ENCODE peak calls at places on chromosomes 16 and 17, in six cellular contexts. E, G, S, D, T and C are unnamed samples.

GRCh38 chr16:77288222-77288621 is 89.0 kb downstream of the SYCE1L start:
- DNase-seq in D (peak; percentile 85), T (no peak), S (no peak), E (no peak), G (no peak), C (no peak)

GRCh38 chr16:71524566-71525553 is 1.4 kb upstream of the CHST4 start:
- DNase-seq in G (no peak), S (no peak), E (no peak), D (no peak), T (no peak), C (no peak)

GRCh38 chr16:86117235-86117634 is 218.3 kb downstream of the IRF8 start:
- DNase-seq in E (no peak), S (no peak), G (no peak), T (no peak), D (no peak), C (no peak)

GRCh38 chr16:86100205-86101134 is 201.5 kb downstream of the IRF8 start:
- DNase-seq in G (no peak), S (peak; percentile 56), E (no peak), T (no peak), D (peak; percentile 78), C (peak; percentile 69)

GRCh38 chr17:6444573-6445335 is 499 bp downstream of the PIMREG start:
- DNase-seq in D (no peak), E (no peak), G (no peak), T (no peak), S (no peak), C (no peak)

GRCh38 chr16:89324056-89325010 is 106.8 kb downstream of the ZNF778 start:
- DNase-seq in G (no peak), T (no peak), D (peak; percentile 92), E (no peak), S (no peak), C (no peak)

GRCh38 chr16:27761816-27762215 is 211.9 kb downstream of the KATNIP start:
- DNase-seq in G (no peak), D (no peak), T (no peak), S (no peak), E (no peak), C (no peak)

GRCh38 chr17:73969956-73970355 is 233.5 kb upstream of the RPL38 start:
- DNase-seq in S (no peak), G (no peak), E (no peak), T (no peak), D (no peak), C (no peak)

GRCh38 chr17:52824542-52824941 is 666.0 kb upstream of the CA10 start:
- DNase-seq in G (no peak), D (no peak), S (no peak), T (no peak), E (no peak), C (peak; percentile 59)

GRCh38 chr17:69448431-69449102 is 34.1 kb downstream of the MAP2K6 start:
- DNase-seq in S (peak; percentile 65), T (no peak), E (no peak), D (no peak), G (no peak), C (no peak)

GRCh38 chr17:75645889-75646625 is 12.8 kb downstream of the SMIM5 start:
- DNase-seq in G (no peak), D (no peak), T (no peak), S (no peak), E (no peak), C (peak; percentile 96)

GRCh38 chr16:15446901-15447300 is 12.5 kb downstream of the BMERB1 start:
- DNase-seq in G (no peak), T (no peak), S (no peak), E (no peak), D (no peak), C (no peak)

GRCh38 chr17:49193513-49194296 is 16.7 kb downstream of the GNGT2 start:
- DNase-seq in D (peak; percentile 51), T (no peak), S (peak; percentile 62), E (no peak), G (peak; percentile 6), C (no peak)

GRCh38 chr16:17305694-17306093 is 165.1 kb downstream of the XYLT1 start:
- DNase-seq in T (no peak), D (no peak), E (no peak), G (no peak), S (no peak), C (no peak)